ENCODE peak calls at places on chromosome 22, in nine cellular contexts. Y is BJ; N is C1 segment of cervical spinal cord; T is effector CD4-positive, alpha-beta T cell; G is naive thymus-derived CD8-positive, alpha-beta T cell; B is non-pigmented ciliary epithelial cell; I is NCI-H1092 treated with DMSO at 0.1 percent for 48 hours; A is aorta; S is Ammon's horn. E is an unnamed sample.

GRCh38 chr22:23520875-23521441 is 59.1 kb downstream of the IGLL1 start:
- DNase-seq in A (no peak), T (no peak), N (no peak), S (peak; percentile 56), Y (no peak), B (no peak), I (peak; percentile 63), G (no peak), E (no peak)

GRCh38 chr22:40498454-40499186 is 128.2 kb downstream of the SGSM3 start:
- DNase-seq in I (no peak), N (no peak), B (peak; percentile 93), Y (peak; percentile 86), T (no peak), G (no peak), A (no peak), S (no peak), E (no peak)

GRCh38 chr22:42202048-42202447 is 68.4 kb downstream of the TCF20 start:
- DNase-seq in Y (no peak), I (no peak), S (no peak), B (no peak), A (no peak), T (no peak), N (no peak), G (no peak), E (no peak)

GRCh38 chr22:50536231-50536630 is 6.4 kb upstream of the TYMP start:
- DNase-seq in T (no peak), Y (no peak), I (no peak), N (no peak), B (no peak), A (no peak), G (no peak), S (no peak), E (no peak)

GRCh38 chr22:23696326-23696851 is 5.6 kb downstream of the RGL4 start:
- DNase-seq in T (peak; percentile 68), S (no peak), N (no peak), G (peak; percentile 75), I (no peak), A (peak; percentile 61), B (no peak), Y (no peak), E (peak; percentile 76)

GRCh38 chr22:21657361-21658118 is 8.3 kb upstream of the PPIL2 start:
- DNase-seq in S (no peak), G (peak; percentile 68), I (peak; percentile 90), B (no peak), N (no peak), Y (no peak), T (peak; percentile 77), A (peak; percentile 75), E (peak; percentile 92)

GRCh38 chr22:26740253-26740652 is 82.9 kb downstream of the MIAT start:
- DNase-seq in I (no peak), T (no peak), S (no peak), Y (no peak), B (no peak), G (no peak), N (no peak), A (no peak), E (no peak)

GRCh38 chr22:31233001-31233400 is 20.9 kb downstream of the LIMK2 start:
- DNase-seq in S (no peak), N (no peak), A (no peak), T (no peak), I (no peak), Y (no peak), G (no peak), B (no peak), E (no peak)

GRCh38 chr22:46653596-46653995 is 33.4 kb downstream of the GRAMD4 start:
- DNase-seq in A (no peak), N (no peak), G (no peak), S (no peak), Y (no peak), B (no peak), I (no peak), T (no peak), E (no peak)

GRCh38 chr22:30767656-30768055 is 73.0 kb downstream of the OSBP2 start:
- DNase-seq in S (no peak), A (no peak), Y (no peak), G (no peak), I (no peak), B (no peak), N (no peak), T (no peak), E (no peak)

GRCh38 chr22:31626427-31627150 is 35.4 kb downstream of the PISD start:
- DNase-seq in I (no peak), T (no peak), Y (no peak), A (no peak), G (no peak), S (no peak), B (no peak), N (no peak), E (no peak)